ENCODE peak calls at places on chromosomes 12 and 14, in four cellular contexts. M is K562, W is GM12878, Z is HL-60. V is an unnamed sample.

GRCh38 chr12:120649442-120650248 is 9.2 kb downstream of the CABP1 start:
- DNase-seq in M (no peak), W (no peak), Z (peak), V (no peak)

GRCh38 chr12:130014485-130014807 is 110.6 kb upstream of the TMEM132D start:
- DNase-seq in M (no peak), W (no peak), Z (no peak), V (no peak)

GRCh38 chr12:67280088-67280487 is 10.9 kb downstream of the CAND1 start:
- DNase-seq in M (no peak), W (no peak), Z (no peak), V (no peak)

GRCh38 chr12:14364583-14365271 is 755 bp upstream of the ATF7IP start:
- DNase-seq in M (no peak), W (no peak), Z (no peak), V (no peak)

GRCh38 chr14:56216631-56217379 is 98.6 kb downstream of the PELI2 start:
- DNase-seq in M (peak), W (no peak), Z (no peak), V (no peak)

GRCh38 chr12:98863167-98863566 is 218.1 kb downstream of the APAF1 start:
- DNase-seq in M (no peak), W (no peak), Z (no peak), V (no peak)

GRCh38 chr14:40346275-40346674 is 914.0 kb upstream of the FBXO33 start:
- DNase-seq in M (no peak), W (no peak), Z (no peak), V (no peak)

GRCh38 chr12:12823308-12823707 is 10.2 kb downstream of the DDX47 start:
- DNase-seq in M (no peak), W (no peak), Z (no peak), V (no peak)

GRCh38 chr12:113005759-113006158 is 27.4 kb downstream of the OAS2 start:
- DNase-seq in M (peak), W (no peak), Z (no peak), V (peak)

GRCh38 chr14:91229005-91229382 is 15.5 kb downstream of the GPR68 start:
- DNase-seq in M (no peak), W (no peak), Z (no peak), V (no peak)

GRCh38 chr12:116381240-116381743 is 103.8 kb upstream of the MED13L start:
- DNase-seq in M (no peak), W (no peak), Z (no peak), V (no peak)

GRCh38 chr14:75531660-75532317 is 9.5 kb downstream of the BATF start:
- DNase-seq in M (no peak), W (no peak), Z (no peak), V (no peak)

GRCh38 chr12:12445882-12446181 is 89.0 kb downstream of the BORCS5 start:
- DNase-seq in M (no peak), W (no peak), Z (no peak), V (no peak)

GRCh38 chr14:28344381-28344780 is 422.2 kb upstream of the FOXG1 start:
- DNase-seq in M (no peak), W (no peak), Z (no peak), V (no peak)

GRCh38 chr12:46523863-46524770 is 151.5 kb upstream of the SLC38A2 start:
- DNase-seq in M (peak), W (no peak), Z (no peak), V (no peak)

GRCh38 chr12:115451785-115452736 is 768.1 kb upstream of the TBX3 start:
- DNase-seq in M (peak), W (no peak), Z (no peak), V (peak)

GRCh38 chr14:100883789-100884101 is 19.8 kb downstream of the RTL1 start:
- DNase-seq in M (no peak), W (no peak), Z (no peak), V (no peak)

GRCh38 chr14:102215071-102215470 is 75.4 kb downstream of the WDR20 start:
- DNase-seq in M (no peak), W (no peak), Z (no peak), V (no peak)

GRCh38 chr14:55516776-55517175 is 63.2 kb upstream of the KTN1 start:
- DNase-seq in M (no peak), W (no peak), Z (no peak), V (no peak)

GRCh38 chr14:89757313-89757939 is 197.1 kb downstream of the EFCAB11 start:
- DNase-seq in M (no peak), W (no peak), Z (no peak), V (no peak)

GRCh38 chr14:77212933-77213656 is 31.5 kb downstream of the TMEM63C start:
- DNase-seq in M (peak), W (no peak), Z (no peak), V (peak)

GRCh38 chr12:25655702-25656101 is 102.6 kb upstream of the LMNTD1 start:
- DNase-seq in M (no peak), W (no peak), Z (no peak), V (no peak)

GRCh38 chr14:102993523-102993922 is 63.8 kb downstream of the CDC42BPB start:
- DNase-seq in M (no peak), W (no peak), Z (no peak), V (no peak)

GRCh38 chr12:4145990-4146859 is 127.3 kb upstream of the CCND2 start:
- DNase-seq in M (no peak), W (peak), Z (no peak), V (no peak)

GRCh38 chr12:53825246-53826081 is 73.7 kb upstream of the CISTR start:
- DNase-seq in M (no peak), W (no peak), Z (no peak), V (no peak)

GRCh38 chr12:75790219-75790618 is 241.4 kb downstream of the PHLDA1 start:
- DNase-seq in M (no peak), W (no peak), Z (no peak), V (no peak)

GRCh38 chr12:126897102-126897501 is 1369.9 kb upstream of the TMEM132C start:
- DNase-seq in M (no peak), W (no peak), Z (no peak), V (no peak)

GRCh38 chr14:69538766-69539165 is 35.9 kb downstream of the CCDC177 start:
- DNase-seq in M (no peak), W (no peak), Z (no peak), V (no peak)

GRCh38 chr14:69540654-69541335 is 33.9 kb downstream of the CCDC177 start:
- DNase-seq in M (no peak), W (no peak), Z (no peak), V (no peak)

GRCh38 chr14:69535230-69535848 is 39.3 kb downstream of the CCDC177 start:
- DNase-seq in M (peak), W (no peak), Z (no peak), V (no peak)

GRCh38 chr14:69539631-69540410 is 34.9 kb downstream of the CCDC177 start:
- DNase-seq in M (no peak), W (no peak), Z (peak), V (no peak)

GRCh38 chr14:69536976-69537375 is 37.7 kb downstream of the CCDC177 start:
- DNase-seq in M (no peak), W (no peak), Z (no peak), V (no peak)
- TF ChIP-seq SPI1 in M (no peak), W (no peak), Z (no peak), V (no peak)

DNA sequence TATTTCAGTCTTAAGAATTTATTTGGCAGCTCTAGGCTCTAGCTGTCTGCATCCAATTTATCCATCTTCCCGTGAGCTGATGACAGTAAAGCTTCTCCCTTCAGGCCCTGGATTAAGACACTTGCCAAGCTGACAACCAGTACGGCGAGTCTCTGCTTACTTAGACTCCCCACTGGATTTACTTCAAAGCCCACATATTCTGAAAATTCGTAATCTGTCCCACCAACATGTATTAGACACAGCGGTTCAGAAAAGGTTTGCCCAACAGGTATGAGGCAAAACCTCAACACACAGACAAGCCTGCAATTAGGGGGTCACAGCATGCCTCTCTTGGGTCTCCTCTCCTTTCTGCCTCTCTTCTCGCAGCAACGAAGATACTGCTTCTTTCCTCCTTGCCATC is 232.9 kb upstream of the TMTC1 start:
- DNase-seq in M (no peak), W (no peak), Z (no peak), V (no peak)
- TF ChIP-seq POLR2AphosphoS5 in M (no peak), W (no peak), Z (no peak), V (no peak)

DNA sequence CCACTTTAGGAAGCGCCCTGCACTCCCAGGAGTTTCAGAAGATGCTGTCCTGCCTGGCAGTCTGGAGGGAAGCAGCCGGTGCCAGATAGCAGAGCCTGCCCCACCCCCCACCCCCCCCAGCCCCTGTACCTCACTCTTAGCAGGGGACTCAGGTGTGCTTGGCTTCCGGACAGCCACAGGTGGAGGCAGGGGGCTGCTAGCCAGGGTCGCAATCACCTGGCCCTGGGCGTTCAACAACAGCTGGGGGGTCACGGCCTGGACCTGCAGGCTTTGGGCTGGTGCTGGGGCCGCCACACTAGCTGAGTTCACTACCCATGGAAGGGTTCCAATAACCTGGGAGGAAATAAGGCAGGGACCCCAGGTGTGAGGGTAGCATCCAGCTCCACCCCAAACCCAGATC is 22.0 kb downstream of the POU6F1 start:
- DNase-seq in M (no peak), W (no peak), Z (no peak), V (no peak)
- TF ChIP-seq SPI1 in M (no peak), W (no peak), Z (no peak), V (no peak)

DNA sequence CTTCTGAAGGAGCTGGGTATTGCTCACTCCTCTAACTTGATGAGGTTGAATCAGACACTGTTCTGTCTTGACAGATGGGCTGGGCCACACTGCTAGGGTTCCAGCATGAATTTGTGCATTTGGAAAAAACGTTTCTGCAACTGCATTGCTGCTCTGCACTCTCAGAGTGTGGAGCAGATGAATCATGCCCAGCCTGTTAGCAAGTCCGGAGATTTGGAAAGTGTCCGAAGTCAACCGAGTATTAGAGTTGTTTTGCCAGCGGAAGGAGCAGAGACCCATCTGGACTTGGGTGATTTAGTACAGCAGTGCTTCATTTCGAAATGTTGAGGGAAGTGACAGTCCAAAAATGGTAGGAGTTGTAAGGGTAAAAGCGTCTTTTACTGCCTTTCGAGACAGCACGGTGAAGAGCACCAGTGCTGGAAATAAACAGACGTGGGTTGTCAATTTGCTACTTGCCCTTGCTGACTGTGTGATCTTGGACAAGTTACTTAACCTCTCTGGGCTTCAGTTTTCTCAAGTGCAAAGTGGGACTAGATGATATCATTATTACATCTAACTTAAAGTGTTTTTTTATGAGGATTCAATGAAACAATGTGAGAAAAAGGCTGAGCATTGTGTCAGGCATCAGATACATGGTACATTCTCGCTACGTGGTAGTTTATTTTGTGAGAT is 139.5 kb downstream of the CHST11 start:
- DNase-seq in M (no peak), W (no peak), Z (peak), V (no peak)
- TF ChIP-seq POLR2AphosphoS5 in M (no peak), W (no peak), Z (no peak), V (no peak)

DNA sequence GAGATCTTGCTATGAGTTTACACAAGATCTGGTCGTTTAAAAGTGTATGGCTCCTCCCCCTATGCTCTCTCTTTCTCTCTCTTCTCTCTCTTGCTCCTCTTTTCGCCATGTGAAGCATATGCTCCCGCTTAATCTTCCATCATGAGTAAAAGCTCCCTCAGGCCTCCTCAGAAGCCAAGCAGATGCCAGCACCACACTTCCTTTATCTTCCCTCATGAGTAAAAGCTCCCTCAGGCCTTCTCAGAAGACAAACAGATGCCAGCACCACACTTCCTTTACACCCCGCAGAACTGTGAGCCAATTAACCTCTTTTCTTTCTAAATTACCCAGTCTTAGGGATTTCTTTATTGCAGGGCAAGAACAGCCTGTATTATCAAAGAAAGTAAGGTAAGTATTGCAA is 152.4 kb downstream of the SEC23A start:
- DNase-seq in M (no peak), W (no peak), Z (no peak), V (no peak)
- TF ChIP-seq SPI1 in M (no peak), W (no peak), Z (no peak), V (no peak)

DNA sequence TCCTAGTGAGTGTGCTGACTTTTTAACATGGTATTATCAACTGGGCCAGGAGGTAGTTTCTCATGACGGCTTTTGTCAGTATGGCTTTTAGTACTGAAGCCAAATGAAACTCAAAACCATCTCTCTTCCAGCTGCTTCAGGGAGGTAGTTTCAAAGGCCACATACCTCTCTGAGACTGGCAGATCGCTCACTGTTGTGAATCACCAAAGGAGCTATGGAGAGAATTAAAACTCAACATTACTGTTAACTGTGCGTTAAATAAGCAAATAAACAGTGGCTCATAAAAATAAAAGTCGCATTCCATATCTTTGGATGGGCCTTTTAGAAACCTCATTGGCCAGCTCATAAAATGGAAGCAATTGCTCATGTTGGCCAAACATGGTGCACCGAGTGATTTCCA is 141.1 kb downstream of the HMGA2 start:
- DNase-seq in M (no peak), W (no peak), Z (no peak), V (no peak)
- TF ChIP-seq POLR2AphosphoS5 in M (no peak), W (no peak), Z (no peak), V (no peak)